ENCODE peak calls at places on chromosome 5, in five cellular contexts. K is GM12878, Z is HepG2, O is HCT116, R is H1. E is an unnamed sample.

GRCh38 chr5:57816108-57816507 is 333.5 kb upstream of the ACTBL2 start:
- DNase-seq in Z (no peak), K (no peak), O (peak; percentile 63), R (no peak), E (peak; percentile 15)

GRCh38 chr5:120140510-120140909 is 323.6 kb upstream of the PRR16 start:
- DNase-seq in K (no peak), O (no peak), R (no peak), Z (no peak), E (no peak)

GRCh38 chr5:72602696-72603685 is 95.8 kb upstream of the ZNF366 start:
- DNase-seq in O (no peak), Z (no peak), K (no peak), R (no peak), E (no peak)

GRCh38 chr5:58181578-58182286 is 278.2 kb downstream of the PLK2 start:
- DNase-seq in K (no peak), O (no peak), R (no peak), Z (no peak), E (no peak)

GRCh38 chr5:176364765-176365662 is at the start of gene ARL10:
- DNase-seq in Z (no peak), R (peak; percentile 72), O (no peak), K (no peak), E (no peak)

GRCh38 chr5:147417133-147417813 is 92.6 kb downstream of the DPYSL3 start:
- DNase-seq in O (no peak), K (no peak), Z (no peak), R (no peak), E (no peak)

GRCh38 chr5:151585970-151586369 is 5.2 kb downstream of the FAT2 start:
- DNase-seq in R (no peak), K (no peak), O (no peak), Z (no peak), E (no peak)

GRCh38 chr5:32725994-32726659 is 15.0 kb downstream of the NPR3 start:
- DNase-seq in Z (no peak), R (no peak), O (no peak), K (no peak), E (no peak)

GRCh38 chr5:1859099-1859498 is 23.6 kb downstream of the IRX4 start:
- DNase-seq in Z (no peak), O (no peak), R (no peak), K (no peak), E (no peak)

GRCh38 chr5:132383261-132383660 is 13.8 kb downstream of the SLC22A5 start:
- DNase-seq in K (no peak), R (no peak), O (no peak), Z (no peak), E (no peak)

GRCh38 chr5:57538341-57538955 is 55.8 kb upstream of the ACTBL2 start:
- DNase-seq in K (no peak), Z (no peak), O (no peak), R (no peak), E (no peak)

GRCh38 chr5:31774779-31775178 is 135.8 kb downstream of the PDZD2 start:
- DNase-seq in Z (no peak), O (no peak), R (no peak), K (no peak), E (no peak)

GRCh38 chr5:150473673-150474358 is 24.3 kb upstream of the RPS14 start:
- DNase-seq in K (no peak), R (no peak), O (no peak), Z (peak; percentile 45), E (peak; percentile 65)

GRCh38 chr5:39146831-39147540 is 72.4 kb downstream of the FYB1 start:
- DNase-seq in O (no peak), Z (no peak), K (no peak), R (no peak), E (no peak)

GRCh38 chr5:161138751-161139455 is 286.9 kb upstream of the ATP10B start:
- DNase-seq in O (no peak), R (no peak), K (no peak), Z (no peak), E (no peak)

GRCh38 chr5:163696270-163696887 is 191.0 kb downstream of the MAT2B start:
- DNase-seq in Z (peak; percentile 38), R (peak; percentile 56), O (peak; percentile 19), K (peak; percentile 8), E (peak; percentile 38)

GRCh38 chr5:174338204-174339010 is 292.9 kb downstream of the NSG2 start:
- DNase-seq in Z (no peak), R (no peak), O (no peak), K (no peak), E (no peak)

DNA sequence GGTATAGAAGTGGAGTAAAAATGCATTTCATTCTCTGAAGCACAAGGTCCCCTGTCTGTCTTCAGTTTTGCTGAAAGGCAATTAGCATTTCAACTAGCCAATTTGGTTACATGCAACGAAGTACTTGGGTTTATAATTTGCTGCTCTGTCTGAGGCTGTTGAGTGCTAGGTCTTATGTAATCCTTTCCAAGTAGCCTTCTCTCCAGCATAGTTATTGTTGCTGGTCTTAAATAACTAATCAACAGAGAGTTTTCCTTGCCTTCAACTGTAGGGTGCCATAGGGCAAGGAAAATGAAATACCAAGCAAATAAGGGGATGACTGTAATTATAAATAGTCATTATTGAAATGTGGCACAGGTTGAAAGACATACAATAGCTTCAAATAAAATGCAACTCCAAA is 4.6 kb downstream of the ADGRV1 start:
- DNase-seq in O (no peak), R (no peak), K (no peak), Z (no peak), E (no peak)
- TF ChIP-seq ZNF274 in O (no peak), R (no peak), K (no peak), Z (no peak), E (no peak)

GRCh38 chr5:96753848-96754247 is 53.9 kb downstream of the ERAP1 start:
- DNase-seq in R (no peak), K (no peak), O (no peak), Z (no peak), E (no peak)

GRCh38 chr5:96750110-96750822 is 57.5 kb downstream of the ERAP1 start:
- DNase-seq in O (no peak), Z (no peak), R (no peak), K (no peak), E (no peak)

GRCh38 chr5:96753017-96753397 is 54.7 kb downstream of the ERAP1 start:
- DNase-seq in Z (no peak), R (no peak), O (no peak), K (no peak), E (no peak)

GRCh38 chr5:96751203-96752169 is 56.3 kb downstream of the ERAP1 start:
- DNase-seq in K (no peak), R (no peak), Z (no peak), O (no peak), E (no peak)

GRCh38 chr5:96752341-96753016 is 55.3 kb downstream of the ERAP1 start:
- DNase-seq in K (no peak), R (no peak), Z (peak; percentile 65), O (peak; percentile 36), E (peak; percentile 38)
- TF ChIP-seq YY1 in K (no peak), R (no peak), Z (no peak), O (no peak), E (no peak)

GRCh38 chr5:137997726-137998213 is 35.1 kb downstream of the FAM13B start:
- DNase-seq in K (peak; percentile 64), R (no peak), Z (peak; percentile 18), O (no peak), E (no peak)
- TF ChIP-seq ZNF274 in K (no peak), R (no peak), Z (no peak), O (no peak), E (no peak)

DNA sequence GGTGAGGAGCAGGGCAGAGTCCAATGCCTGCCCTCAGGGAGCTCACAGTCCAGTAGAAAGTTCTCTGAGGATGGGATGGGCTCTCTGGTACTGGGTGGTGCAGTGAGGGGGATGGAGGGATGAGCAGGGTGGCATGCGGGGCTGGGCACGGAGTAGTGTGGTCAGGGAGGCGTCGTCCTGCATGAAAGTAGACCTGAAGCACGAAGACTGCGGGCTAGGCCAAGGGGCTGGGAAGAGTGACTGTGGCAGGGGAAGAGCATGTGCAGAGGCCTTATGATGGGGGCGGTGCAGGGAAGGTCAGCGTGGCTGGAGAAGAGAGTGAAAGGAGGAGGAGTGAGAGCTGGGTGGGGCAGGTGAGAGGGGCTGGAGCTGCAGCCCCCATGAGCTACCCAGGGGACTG is 52.3 kb upstream of the PITX1 start:
- DNase-seq in Z (no peak), R (no peak), O (no peak), K (no peak), E (no peak)
- TF ChIP-seq YY1 in Z (no peak), R (no peak), O (no peak), K (no peak), E (no peak)

GRCh38 chr5:14686517-14686916 is 22.0 kb downstream of the OTULIN start:
- DNase-seq in O (no peak), Z (no peak), K (no peak), R (no peak), E (no peak)

GRCh38 chr5:14683906-14684455 is 19.5 kb downstream of the OTULIN start:
- DNase-seq in Z (no peak), R (no peak), K (no peak), O (no peak), E (no peak)

GRCh38 chr5:14685757-14686156 is 21.2 kb downstream of the OTULIN start:
- DNase-seq in Z (peak; percentile 48), O (peak; percentile 23), R (no peak), K (peak; percentile 68), E (no peak)

GRCh38 chr5:14684757-14685156 is 20.2 kb downstream of the OTULIN start:
- DNase-seq in K (no peak), Z (no peak), O (no peak), R (no peak), E (no peak)

DNA sequence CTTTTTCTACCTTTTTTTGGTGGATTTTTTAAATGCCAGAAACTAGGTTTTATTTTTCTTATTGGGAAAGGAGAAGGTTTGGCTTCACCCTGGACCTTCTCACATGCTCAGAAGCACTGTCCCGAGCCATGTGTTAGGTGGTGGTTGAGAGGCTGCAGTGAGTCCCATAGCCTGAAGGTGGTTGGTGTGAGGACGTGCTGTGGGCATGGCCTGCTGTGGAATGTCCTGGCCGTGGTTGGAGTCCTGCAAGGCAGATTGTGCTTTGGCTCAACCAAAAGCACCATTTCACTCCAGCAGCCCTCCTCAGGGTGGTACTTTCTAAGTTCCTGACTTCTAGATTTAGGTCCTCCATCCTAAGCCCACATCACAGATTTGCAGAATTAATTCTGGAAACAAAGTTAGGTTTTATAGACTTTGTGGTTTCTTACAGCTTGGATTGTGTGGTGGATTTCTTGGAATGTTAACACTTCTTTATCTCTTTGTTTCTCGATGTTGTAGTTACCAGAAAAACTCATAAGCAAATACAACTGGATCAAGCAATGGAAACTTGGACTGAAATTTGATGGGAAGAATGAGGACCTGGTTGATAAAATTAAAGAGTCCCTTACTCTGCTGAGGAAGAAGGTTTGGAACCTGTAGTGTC is 22.6 kb downstream of the OTULIN start:
- DNase-seq in O (no peak), K (no peak), R (no peak), Z (no peak), E (no peak)
- TF ChIP-seq ZNF274 in O (no peak), K (no peak), R (no peak), Z (no peak), E (no peak)

GRCh38 chr5:100900796-100901731 is 2.0 kb downstream of the ST8SIA4 start:
- DNase-seq in O (no peak), R (peak; percentile 73), K (peak; percentile 82), Z (no peak), E (no peak)
- TF ChIP-seq YY1 in O (no peak), R (no peak), K (peak; percentile 31), Z (no peak), E (no peak)